ENCODE peak calls at places on chromosomes 3 and 15, in four cellular contexts. One of them, this sample, is unnamed.

GRCh38 chr3:179451335-179452165 is at the start of gene GNB4:
- DNase-seq in psoas muscle: peak; percentile 83
- DNase-seq in neuronal stem cell: peak; percentile 75
- DNase-seq in naive thymus-derived CD4-positive, alpha-beta T cell: peak; percentile 31
- DNase-seq in this sample: peak; percentile 78

GRCh38 chr15:96180062-96180745 is 150.3 kb upstream of the NR2F2 start:
- DNase-seq in naive thymus-derived CD4-positive, alpha-beta T cell: no peak
- DNase-seq in psoas muscle: no peak
- DNase-seq in neuronal stem cell: no peak
- DNase-seq in this sample: no peak

GRCh38 chr15:44535509-44536297 is 1.2 kb upstream of the EIF3J start:
- DNase-seq in psoas muscle: no peak
- DNase-seq in naive thymus-derived CD4-positive, alpha-beta T cell: peak; percentile 31
- DNase-seq in neuronal stem cell: no peak
- DNase-seq in this sample: no peak

GRCh38 chr15:49492834-49493233 is 69.8 kb downstream of the FGF7 start:
- DNase-seq in neuronal stem cell: no peak
- DNase-seq in naive thymus-derived CD4-positive, alpha-beta T cell: no peak
- DNase-seq in psoas muscle: no peak
- DNase-seq in this sample: no peak

GRCh38 chr15:31261266-31262142 is 65.1 kb upstream of the KLF13 start:
- DNase-seq in psoas muscle: peak; percentile 47
- DNase-seq in neuronal stem cell: no peak
- DNase-seq in naive thymus-derived CD4-positive, alpha-beta T cell: no peak
- DNase-seq in this sample: no peak

GRCh38 chr15:88989578-88989977 is 76.4 kb upstream of the MFGE8 start:
- DNase-seq in naive thymus-derived CD4-positive, alpha-beta T cell: no peak
- DNase-seq in psoas muscle: no peak
- DNase-seq in neuronal stem cell: no peak
- DNase-seq in this sample: peak; percentile 64

GRCh38 chr3:46858456-46858855 is 4.8 kb downstream of the MYL3 start:
- DNase-seq in naive thymus-derived CD4-positive, alpha-beta T cell: no peak
- DNase-seq in psoas muscle: peak; percentile 41
- DNase-seq in neuronal stem cell: no peak
- DNase-seq in this sample: no peak

GRCh38 chr3:127787556-127787955 is 34.8 kb downstream of the MGLL start:
- DNase-seq in psoas muscle: peak; percentile 42
- DNase-seq in naive thymus-derived CD4-positive, alpha-beta T cell: no peak
- DNase-seq in neuronal stem cell: no peak
- DNase-seq in this sample: no peak

GRCh38 chr3:122186372-122186771 is 2.9 kb downstream of the CASR start:
- DNase-seq in neuronal stem cell: no peak
- DNase-seq in psoas muscle: no peak
- DNase-seq in naive thymus-derived CD4-positive, alpha-beta T cell: no peak
- DNase-seq in this sample: no peak
- H3K27me3 ChIP-seq in neuronal stem cell: peaks cover 71% of the 10 kb centered on the region
- H3K27me3 ChIP-seq in psoas muscle: peaks cover 45% of the 10 kb centered on the region
- H3K27me3 ChIP-seq in naive thymus-derived CD4-positive, alpha-beta T cell: peaks cover 3% of the 10 kb centered on the region
- H3K27me3 ChIP-seq in this sample: peaks cover 18% of the 10 kb centered on the region

DNA sequence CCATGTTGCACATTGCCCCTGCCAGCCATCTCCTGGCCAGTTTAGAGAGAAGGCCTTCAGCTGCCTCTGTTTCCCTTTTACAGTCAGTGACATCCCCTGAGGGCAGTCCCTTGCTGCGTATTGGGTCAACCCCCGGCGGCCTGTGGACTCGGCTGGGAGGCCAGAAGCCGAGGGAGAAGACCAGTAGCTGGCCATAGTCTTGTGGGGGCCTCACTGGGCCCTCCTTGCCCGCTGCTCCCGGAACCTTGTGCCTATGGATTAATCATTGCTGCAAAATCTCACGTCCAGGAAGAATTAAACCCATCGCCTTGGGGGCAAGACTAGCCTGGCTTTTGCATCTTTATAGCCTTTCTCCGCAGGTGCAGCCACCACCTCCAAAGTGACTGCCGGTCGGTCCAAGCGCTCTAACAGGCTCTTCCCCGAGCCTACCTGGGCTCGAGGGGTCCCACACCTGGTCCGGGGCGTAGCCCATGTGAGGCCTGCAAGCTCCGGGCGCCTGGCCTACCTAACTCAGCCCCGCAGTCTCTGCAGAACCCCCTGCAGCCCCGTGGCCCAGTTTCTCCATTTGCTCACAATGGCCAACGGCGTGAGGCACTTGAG is 870 bp upstream of the CHAC1 start:
- DNase-seq in neuronal stem cell: no peak
- DNase-seq in naive thymus-derived CD4-positive, alpha-beta T cell: no peak
- DNase-seq in psoas muscle: no peak
- DNase-seq in this sample: no peak
- H3K4me3 ChIP-seq in neuronal stem cell: peak overlapping the region; percentile 85
- H3K4me3 ChIP-seq in naive thymus-derived CD4-positive, alpha-beta T cell: peak overlapping the region; percentile 68
- H3K4me3 ChIP-seq in psoas muscle: peak overlapping the region; percentile 84
- H3K4me3 ChIP-seq in this sample: peak overlapping the region; percentile 69

GRCh38 chr3:71430941-71431552 is 152.5 kb downstream of the FOXP1 start:
- DNase-seq in naive thymus-derived CD4-positive, alpha-beta T cell: no peak
- DNase-seq in neuronal stem cell: no peak
- DNase-seq in psoas muscle: no peak
- DNase-seq in this sample: peak; percentile 29
- H3K27ac ChIP-seq in naive thymus-derived CD4-positive, alpha-beta T cell: peak overlapping the region; percentile 68
- H3K27ac ChIP-seq in neuronal stem cell: no peak overlapping the region
- H3K27ac ChIP-seq in psoas muscle: no peak overlapping the region
- H3K27ac ChIP-seq in this sample: no peak overlapping the region

DNA sequence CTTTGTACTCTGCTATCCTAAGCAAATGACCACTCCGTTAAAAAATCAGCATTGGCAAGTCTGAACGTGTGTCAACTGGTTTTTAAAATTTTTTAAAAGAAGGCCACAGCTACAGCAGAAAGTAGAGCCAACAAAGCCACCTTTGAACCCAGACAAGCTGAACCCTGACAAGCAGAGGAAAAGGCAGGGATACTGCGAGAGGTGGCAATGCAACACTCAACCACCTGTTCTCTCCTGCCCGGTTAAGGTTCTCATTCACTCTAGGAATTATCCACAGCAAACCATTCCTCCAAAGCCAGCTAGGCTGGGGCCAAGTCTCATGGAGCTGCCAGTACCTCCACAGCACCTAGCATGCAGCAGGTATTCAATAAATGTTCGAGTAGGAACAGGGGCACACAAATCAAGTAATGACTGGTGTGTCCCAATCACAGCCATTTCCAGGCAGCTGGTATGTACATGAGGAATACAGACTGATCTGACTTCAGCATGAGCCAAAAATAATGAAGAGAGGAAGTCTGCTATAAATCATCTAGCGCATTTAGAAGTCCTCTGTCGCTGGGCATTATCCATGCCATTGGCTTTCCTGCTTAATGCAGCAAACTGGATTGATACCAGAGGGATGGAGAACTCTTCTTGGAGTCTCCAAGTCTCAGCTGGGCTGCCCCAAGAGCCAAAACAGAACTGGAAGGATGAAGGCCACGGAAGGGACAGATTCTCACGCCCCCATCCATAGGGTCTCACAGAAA is 75.9 kb downstream of the ADCY5 start:
- DNase-seq in neuronal stem cell: no peak
- DNase-seq in psoas muscle: no peak
- DNase-seq in naive thymus-derived CD4-positive, alpha-beta T cell: no peak
- DNase-seq in this sample: no peak
- H3K27me3 ChIP-seq in neuronal stem cell: peaks cover 9% of the 10 kb centered on the region
- H3K27me3 ChIP-seq in psoas muscle: no peaks in the 10 kb centered on the region
- H3K27me3 ChIP-seq in naive thymus-derived CD4-positive, alpha-beta T cell: no peaks in the 10 kb centered on the region
- H3K27me3 ChIP-seq in this sample: peaks cover 37% of the 10 kb centered on the region

This sample was measured in brain microvascular endothelial cell.